ENCODE peak calls at places on chromosome X, in five cellular contexts. Y is H1, G is HepG2, V is HCT116, F is K562. E is an unnamed sample.

GRCh38 chrX:118062817-118063615 is 53.6 kb downstream of the KLHL13 start:
- DNase-seq in Y (no peak), G (no peak), V (no peak), F (no peak), E (no peak)

GRCh38 chrX:31658360-31658759 is 586.5 kb upstream of the FTHL17 start:
- DNase-seq in Y (no peak), G (peak), V (no peak), F (peak), E (no peak)

GRCh38 chrX:28610746-28611145 is 23.5 kb downstream of the IL1RAPL1 start:
- DNase-seq in Y (no peak), G (no peak), V (no peak), F (no peak), E (no peak)

GRCh38 chrX:38379088-38379487 is 26.7 kb downstream of the OTC start:
- DNase-seq in Y (no peak), G (no peak), V (no peak), F (no peak), E (no peak)

GRCh38 chrX:124212622-124213021 is 119.8 kb upstream of the TEX13D start:
- DNase-seq in Y (no peak), G (no peak), V (no peak), F (no peak), E (no peak)

GRCh38 chrX:47643926-47644325 is 6.4 kb downstream of the ELK1 start:
- DNase-seq in Y (no peak), G (no peak), V (no peak), F (no peak), E (no peak)

GRCh38 chrX:152897216-152898144 is at the start of gene ZNF185:
- DNase-seq in Y (no peak), G (no peak), V (no peak), F (peak), E (no peak)

GRCh38 chrX:33211356-33212254 is at the start of gene DMD:
- DNase-seq in Y (no peak), G (peak), V (no peak), F (no peak), E (no peak)

GRCh38 chrX:125977851-125978250 is 188.2 kb downstream of the DCAF12L2 start:
- DNase-seq in Y (no peak), G (no peak), V (no peak), F (no peak), E (no peak)

GRCh38 chrX:20712811-20713210 is 446.1 kb upstream of the RPS6KA3 start:
- DNase-seq in Y (no peak), G (no peak), V (no peak), F (no peak), E (no peak)

GRCh38 chrX:24264383-24264782 is 49.5 kb downstream of the SUPT20HL2 start:
- DNase-seq in Y (no peak), G (no peak), V (no peak), F (no peak), E (no peak)

GRCh38 chrX:56802921-56803848 is 74.1 kb downstream of the NBDY start:
- DNase-seq in Y (peak), G (peak), V (no peak), F (peak), E (peak)

GRCh38 chrX:97787849-97788248 is 904.1 kb downstream of the RPA4 start:
- DNase-seq in Y (no peak), G (no peak), V (no peak), F (no peak), E (no peak)

GRCh38 chrX:16870861-16871584 is 861 bp upstream of the RBBP7 start:
- DNase-seq in Y (no peak), G (no peak), V (no peak), F (no peak), E (no peak)

GRCh38 chrX:48890296-48890925 is 7.2 kb downstream of the TIMM17B start:
- DNase-seq in Y (no peak), G (no peak), V (no peak), F (no peak), E (no peak)

GRCh38 chrX:110284159-110284558 is 33.7 kb downstream of the AMMECR1 start:
- DNase-seq in Y (no peak), G (no peak), V (no peak), F (no peak), E (no peak)

GRCh38 chrX:136639506-136640176 is 8.3 kb upstream of the CD40LG start:
- DNase-seq in Y (no peak), G (no peak), V (no peak), F (no peak), E (no peak)

GRCh38 chrX:16876696-16877095 is 6.5 kb upstream of the RBBP7 start:
- DNase-seq in Y (no peak), G (no peak), V (no peak), F (no peak), E (no peak)

GRCh38 chrX:13646154-13646549 is 6.8 kb upstream of the TCEANC start:
- DNase-seq in Y (peak), G (peak), V (peak), F (peak), E (no peak)

GRCh38 chrX:49282647-49283011 is 13.0 kb downstream of the PPP1R3F start:
- DNase-seq in Y (no peak), G (no peak), V (peak), F (peak), E (no peak)

GRCh38 chrX:50470103-50471031 is at the start of gene DGKK:
- DNase-seq in Y (no peak), G (peak), V (no peak), F (no peak), E (no peak)

GRCh38 chrX:50920132-50920531 is 9.6 kb downstream of the BMP15 start:
- DNase-seq in Y (no peak), G (peak), V (no peak), F (no peak), E (no peak)

GRCh38 chrX:103629295-103630170 is 758 bp downstream of the TCEAL1 start:
- DNase-seq in Y (no peak), G (peak), V (no peak), F (peak), E (no peak)

GRCh38 chrX:130715299-130715698 is 187.7 kb downstream of the ENOX2 start:
- DNase-seq in Y (no peak), G (no peak), V (no peak), F (no peak), E (no peak)

GRCh38 chrX:1020634-1021166 is 191.7 kb downstream of the CRLF2 start:
- DNase-seq in Y (no peak), G (no peak), V (no peak), F (no peak), E (no peak)

GRCh38 chrX:130347336-130347735 is 7.6 kb downstream of the SLC25A14 start:
- DNase-seq in Y (no peak), G (no peak), V (no peak), F (no peak), E (no peak)

GRCh38 chrX:150291014-150291413 is 72.1 kb upstream of the MAMLD1 start:
- DNase-seq in Y (no peak), G (no peak), V (no peak), F (no peak), E (no peak)

GRCh38 chrX:70439016-70439415 is 5.6 kb upstream of the DLG3 start:
- DNase-seq in Y (no peak), G (no peak), V (no peak), F (no peak), E (no peak)

GRCh38 chrX:53481816-53482485 is 47.8 kb upstream of the HSD17B10 start:
- DNase-seq in Y (no peak), G (peak), V (peak), F (peak), E (no peak)

GRCh38 chrX:108225456-108225730 is 133.8 kb downstream of the ATG4A start:
- DNase-seq in Y (no peak), G (no peak), V (no peak), F (no peak), E (no peak)
- TF ChIP-seq SRF in Y (no peak), G (no peak), V (no peak), F (no peak), E (no peak)

GRCh38 chrX:4935846-4936245 is 1222.4 kb upstream of the PRKX start:
- DNase-seq in Y (no peak), G (no peak), V (no peak), F (no peak), E (no peak)

GRCh38 chrX:4935387-4935786 is 1221.9 kb upstream of the PRKX start:
- DNase-seq in Y (no peak), G (no peak), V (no peak), F (no peak), E (no peak)

GRCh38 chrX:4936315-4936714 is 1222.9 kb upstream of the PRKX start:
- DNase-seq in Y (no peak), G (no peak), V (no peak), F (no peak), E (no peak)

DNA sequence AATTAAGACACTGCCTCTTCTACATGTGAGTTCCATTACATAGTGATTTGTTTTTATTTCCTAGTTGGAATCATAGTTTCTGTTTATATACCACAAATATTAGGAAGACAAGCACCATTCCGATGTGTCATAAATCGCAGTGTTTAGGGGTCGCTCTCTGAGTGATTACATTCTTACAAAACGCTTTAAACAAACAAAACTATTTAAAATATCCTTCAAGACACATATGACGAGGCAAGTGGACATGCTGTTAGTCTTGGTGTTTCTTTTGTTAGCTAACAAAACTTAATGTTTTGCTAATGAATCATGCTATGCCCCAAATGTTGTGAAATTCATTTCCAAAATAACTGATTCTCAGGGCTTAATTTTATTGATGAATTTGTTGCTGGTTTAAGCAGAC is 1219.3 kb upstream of the PRKX start:
- DNase-seq in Y (no peak), G (no peak), V (no peak), F (no peak), E (no peak)
- TF ChIP-seq SRF in Y (no peak), G (no peak), V (no peak), F (no peak), E (no peak)

GRCh38 chrX:18874560-18875255 is 109.2 kb downstream of the PHKA2 start:
- DNase-seq in Y (no peak), G (no peak), V (no peak), F (no peak), E (no peak)

GRCh38 chrX:18875256-18875878 is 108.5 kb downstream of the PHKA2 start:
- DNase-seq in Y (no peak), G (no peak), V (no peak), F (no peak), E (no peak)

GRCh38 chrX:18873836-18874235 is 110.1 kb downstream of the PHKA2 start:
- DNase-seq in Y (no peak), G (no peak), V (no peak), F (no peak), E (no peak)

GRCh38 chrX:18879144-18879543 is 104.8 kb downstream of the PHKA2 start:
- DNase-seq in Y (no peak), G (no peak), V (no peak), F (no peak), E (no peak)

GRCh38 chrX:18877472-18877871 is 106.4 kb downstream of the PHKA2 start:
- DNase-seq in Y (no peak), G (peak), V (no peak), F (no peak), E (no peak)
- TF ChIP-seq SRF in Y (no peak), G (no peak), V (no peak), F (no peak), E (no peak)

DNA sequence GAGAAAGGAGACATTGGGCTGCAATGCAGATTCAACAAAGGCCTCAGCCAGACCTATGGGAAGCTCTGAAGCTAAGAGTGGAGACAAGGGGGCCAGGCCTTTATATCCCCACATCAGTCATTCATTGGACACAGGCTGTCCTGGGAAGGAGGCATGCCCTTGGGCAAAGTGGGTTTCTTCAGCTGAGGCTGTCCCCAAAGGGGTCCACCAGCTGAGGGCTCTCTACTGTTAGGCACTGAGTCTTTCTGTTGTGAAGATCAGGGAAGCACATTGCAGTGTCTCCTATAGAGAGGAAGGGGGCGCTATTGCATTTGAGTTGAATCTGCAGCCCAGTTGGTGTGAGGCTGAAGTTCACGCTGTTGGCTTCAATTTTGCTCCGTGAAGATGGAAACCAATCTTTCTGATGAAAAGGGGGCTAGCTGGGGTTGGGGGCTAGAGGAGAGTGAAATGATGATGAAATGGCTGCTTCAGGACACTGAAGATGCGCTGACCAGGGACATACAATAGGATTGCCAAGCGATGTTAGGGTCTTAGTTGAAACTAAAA is 48.0 kb downstream of the SLC25A5 start:
- DNase-seq in Y (no peak), G (peak), V (peak), F (peak), E (peak)
- TF ChIP-seq SRF in Y (no peak), G (no peak), V (no peak), F (no peak), E (no peak)

DNA sequence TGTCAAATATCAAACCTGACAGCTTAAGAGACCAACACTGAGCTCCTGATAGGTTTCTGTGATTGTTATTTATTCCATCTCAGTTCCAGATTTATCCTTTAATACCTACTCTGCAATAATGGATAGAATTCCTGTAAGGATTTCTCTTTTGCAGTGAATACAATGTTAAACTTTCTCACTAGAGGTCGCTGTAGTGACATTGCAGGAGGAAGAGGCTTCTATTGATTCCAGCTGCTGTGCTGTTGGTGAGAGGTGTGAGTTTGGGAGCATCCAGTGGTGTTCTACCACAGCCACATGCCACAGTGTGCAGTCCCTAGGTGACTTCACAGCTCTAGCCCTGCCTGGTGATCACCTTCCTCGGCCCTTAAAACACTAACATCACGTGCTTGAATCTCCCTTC is 34.6 kb upstream of the DCAF8L2 start:
- DNase-seq in Y (no peak), G (peak), V (no peak), F (no peak), E (no peak)
- TF ChIP-seq SRF in Y (no peak), G (no peak), V (no peak), F (no peak), E (no peak)

DNA sequence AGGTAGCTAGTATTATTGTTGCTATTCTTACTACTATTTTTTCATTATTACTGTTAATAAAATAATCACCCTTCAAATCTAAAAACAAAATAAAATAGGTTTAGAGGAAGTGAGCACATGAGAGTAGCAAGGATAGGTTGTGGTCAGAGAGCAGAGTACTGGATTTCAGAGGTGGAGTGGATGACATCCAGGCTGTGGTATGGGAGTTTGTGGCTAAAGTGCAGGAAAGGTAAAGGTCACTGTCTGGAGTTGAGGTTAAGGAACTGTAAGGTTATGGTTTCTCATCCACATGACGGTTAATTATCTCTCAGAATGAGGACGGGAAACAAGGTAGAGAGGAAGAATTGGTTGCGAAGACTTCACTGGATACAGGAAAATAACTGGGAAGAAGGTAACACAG is 27.7 kb downstream of the STEEP1 start:
- DNase-seq in Y (no peak), G (no peak), V (no peak), F (no peak), E (no peak)
- TF ChIP-seq SRF in Y (no peak), G (no peak), V (no peak), F (no peak), E (no peak)

GRCh38 chrX:134239016-134239415 is 2.0 kb downstream of the CCDC160 start:
- DNase-seq in Y (no peak), G (no peak), V (no peak), F (no peak), E (no peak)

GRCh38 chrX:134235236-134235635 is 1.7 kb upstream of the CCDC160 start:
- DNase-seq in Y (no peak), G (no peak), V (no peak), F (no peak), E (no peak)

GRCh38 chrX:134237363-134237702 is 351 bp downstream of the CCDC160 start:
- DNase-seq in Y (no peak), G (no peak), V (no peak), F (no peak), E (no peak)

GRCh38 chrX:134240209-134240608 is 3.2 kb downstream of the CCDC160 start:
- DNase-seq in Y (no peak), G (no peak), V (no peak), F (no peak), E (no peak)

DNA sequence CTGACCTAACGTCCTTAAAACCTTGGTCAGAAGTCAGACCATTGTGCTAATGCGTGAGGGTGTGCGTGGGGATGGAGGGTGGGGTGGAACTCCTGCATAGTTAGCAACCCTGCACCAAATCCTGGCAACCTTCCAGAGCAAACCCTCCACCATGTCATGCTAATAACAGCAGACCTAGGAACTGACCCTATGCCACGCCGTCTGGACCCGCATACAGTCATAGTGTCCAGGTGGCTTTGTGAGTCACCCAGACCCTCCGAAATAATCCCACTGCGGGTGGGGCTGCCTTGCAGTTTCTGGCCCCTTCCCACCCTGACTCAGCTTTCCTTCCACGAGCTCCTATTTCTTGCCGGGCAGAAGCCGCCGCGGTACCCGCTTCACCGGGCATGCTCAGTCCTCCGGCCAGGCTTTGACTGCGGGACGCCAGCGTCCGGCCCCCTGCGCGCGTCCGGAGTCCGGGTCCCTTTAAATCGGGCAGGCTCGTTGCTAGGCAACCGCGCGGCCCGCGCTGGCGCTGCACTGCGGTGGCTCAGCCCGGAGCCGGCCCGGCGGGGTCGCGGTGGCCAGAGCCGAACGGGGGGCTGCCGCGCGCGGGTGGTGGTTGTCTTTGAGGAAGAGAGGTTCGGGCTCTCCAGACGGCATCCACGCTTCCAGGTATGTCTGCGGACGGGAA is at the start of gene CCDC160:
- DNase-seq in Y (peak), G (peak), V (peak), F (peak), E (no peak)
- TF ChIP-seq SRF in Y (no peak), G (no peak), V (no peak), F (no peak), E (no peak)

GRCh38 chrX:78513996-78514745 is 145.0 kb downstream of the RTL3 start:
- DNase-seq in Y (no peak), G (no peak), V (no peak), F (no peak), E (no peak)

GRCh38 chrX:78522601-78523000 is 136.5 kb downstream of the RTL3 start:
- DNase-seq in Y (no peak), G (no peak), V (no peak), F (no peak), E (no peak)

GRCh38 chrX:78514852-78515251 is 144.3 kb downstream of the RTL3 start:
- DNase-seq in Y (peak), G (no peak), V (no peak), F (no peak), E (no peak)

GRCh38 chrX:78517124-78517523 is 142.0 kb downstream of the RTL3 start:
- DNase-seq in Y (no peak), G (no peak), V (no peak), F (no peak), E (peak)
- TF ChIP-seq SRF in Y (no peak), G (no peak), V (no peak), F (no peak), E (peak)

GRCh38 chrX:41029332-41029731 is 55.9 kb upstream of the USP9X start:
- DNase-seq in Y (no peak), G (peak), V (no peak), F (no peak), E (no peak)
- TF ChIP-seq SRF in Y (no peak), G (no peak), V (no peak), F (no peak), E (no peak)

DNA sequence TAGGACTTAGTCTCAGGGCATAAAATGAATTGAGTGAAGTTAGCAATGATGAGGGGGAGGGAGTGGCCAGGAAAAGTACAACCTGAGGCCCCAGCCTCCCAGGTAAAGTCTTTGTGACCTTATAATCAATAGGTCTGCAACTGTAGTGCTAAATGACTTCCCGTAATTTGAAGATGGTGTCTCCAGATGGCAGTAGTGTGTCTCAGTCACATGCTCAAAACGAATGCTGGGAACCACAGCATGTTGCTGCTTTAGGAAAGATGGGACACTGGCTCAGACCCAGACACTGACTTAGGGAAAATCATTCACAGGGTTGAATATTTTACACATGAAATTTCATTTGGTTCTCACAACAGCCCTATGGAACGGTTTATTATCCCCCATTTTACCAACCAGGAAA is 10.3 kb downstream of the SRPX2 start:
- DNase-seq in Y (no peak), G (no peak), V (no peak), F (no peak), E (no peak)
- TF ChIP-seq SRF in Y (no peak), G (no peak), V (no peak), F (no peak), E (no peak)

E was measured in GM12878.